ENCODE peak calls at places on chromosomes 6 and 20, in four cellular contexts. One of them, this sample, is unnamed.
A peak's percentile ranks its signal among the peaks of the same experiment; 100 is the strongest.

GRCh38 chr6:22250486-22250885 is 46.4 kb downstream of the PRL start:
- DNase-seq in HepG2: no peak
- DNase-seq in K562: no peak
- DNase-seq in H1: peak; percentile 56
- DNase-seq in this sample: no peak

GRCh38 chr6:147131728-147132127 is 72.5 kb upstream of the STXBP5 start:
- DNase-seq in HepG2: no peak
- DNase-seq in K562: peak; percentile 22
- DNase-seq in H1: no peak
- DNase-seq in this sample: no peak

GRCh38 chr6:87494761-87495422 is 22.1 kb downstream of the SLC35A1 start:
- DNase-seq in H1: no peak
- DNase-seq in HepG2: no peak
- DNase-seq in K562: no peak
- DNase-seq in this sample: no peak

GRCh38 chr6:12286381-12287132 is 3.6 kb upstream of the EDN1 start:
- DNase-seq in K562: no peak
- DNase-seq in H1: no peak
- DNase-seq in HepG2: no peak
- DNase-seq in this sample: no peak

GRCh38 chr6:166393535-166393823 is 10.7 kb upstream of the MPC1 start:
- DNase-seq in H1: no peak
- DNase-seq in HepG2: no peak
- DNase-seq in K562: no peak
- DNase-seq in this sample: no peak

GRCh38 chr20:9301129-9302072 is 213.0 kb upstream of the LAMP5 start:
- DNase-seq in H1: no peak
- DNase-seq in HepG2: peak; percentile 99
- DNase-seq in K562: no peak
- DNase-seq in this sample: no peak

GRCh38 chr6:63881791-63882190 is 246.2 kb downstream of the PHF3 start:
- DNase-seq in HepG2: no peak
- DNase-seq in K562: no peak
- DNase-seq in H1: no peak
- DNase-seq in this sample: no peak

GRCh38 chr6:54299542-54300269 is 8.5 kb upstream of the TINAG start:
- DNase-seq in K562: no peak
- DNase-seq in HepG2: no peak
- DNase-seq in H1: no peak
- DNase-seq in this sample: no peak

GRCh38 chr20:38435555-38435939 is 419 bp upstream of the SNHG17 start:
- DNase-seq in HepG2: no peak
- DNase-seq in K562: no peak
- DNase-seq in H1: no peak
- DNase-seq in this sample: no peak

GRCh38 chr6:77292564-77293546 is 170.4 kb downstream of the HTR1B start:
- DNase-seq in K562: no peak
- DNase-seq in HepG2: no peak
- DNase-seq in H1: no peak
- DNase-seq in this sample: no peak

GRCh38 chr6:71194730-71195129 is 93.9 kb upstream of the OGFRL1 start:
- DNase-seq in K562: no peak
- DNase-seq in HepG2: no peak
- DNase-seq in H1: no peak
- DNase-seq in this sample: no peak

GRCh38 chr6:144372116-144372515 is 87.0 kb downstream of the UTRN start:
- DNase-seq in H1: no peak
- DNase-seq in K562: no peak
- DNase-seq in HepG2: no peak
- DNase-seq in this sample: no peak

GRCh38 chr20:53547664-53548239 is 45.9 kb downstream of the ZNF217 start:
- DNase-seq in K562: peak; percentile 41
- DNase-seq in H1: peak; percentile 56
- DNase-seq in HepG2: peak; percentile 84
- DNase-seq in this sample: peak; percentile 21

GRCh38 chr20:60224914-60225313 is 266.7 kb downstream of the CDH26 start:
- DNase-seq in H1: peak; percentile 43
- DNase-seq in HepG2: peak; percentile 38
- DNase-seq in K562: peak; percentile 56
- DNase-seq in this sample: no peak

GRCh38 chr6:71478834-71479541 is 190.4 kb downstream of the OGFRL1 start:
- DNase-seq in K562: no peak
- DNase-seq in H1: no peak
- DNase-seq in HepG2: no peak
- DNase-seq in this sample: no peak

GRCh38 chr6:52672422-52673025 is 1.6 kb downstream of the TMEM14A start:
- DNase-seq in H1: no peak
- DNase-seq in HepG2: no peak
- DNase-seq in K562: peak; percentile 20
- DNase-seq in this sample: no peak

GRCh38 chr20:836188-836587 is 2.7 kb downstream of the FAM110A start:
- DNase-seq in H1: no peak
- DNase-seq in K562: no peak
- DNase-seq in HepG2: no peak
- DNase-seq in this sample: no peak

GRCh38 chr6:161033667-161034066 is 42.1 kb downstream of the MAP3K4 start:
- DNase-seq in H1: no peak
- DNase-seq in K562: no peak
- DNase-seq in HepG2: no peak
- DNase-seq in this sample: no peak

GRCh38 chr6:25354078-25354940 is 75.1 kb downstream of the CARMIL1 start:
- DNase-seq in K562: no peak
- DNase-seq in H1: no peak
- DNase-seq in HepG2: no peak
- DNase-seq in this sample: no peak

GRCh38 chr20:58963060-58963584 is 17.9 kb upstream of the NELFCD start:
- DNase-seq in H1: no peak
- DNase-seq in HepG2: no peak
- DNase-seq in K562: no peak
- DNase-seq in this sample: no peak

GRCh38 chr20:32522525-32522774 is 62.7 kb downstream of the NOL4L start:
- DNase-seq in H1: no peak
- DNase-seq in HepG2: no peak
- DNase-seq in K562: no peak
- DNase-seq in this sample: no peak

GRCh38 chr6:119112856-119113530 is 34.5 kb upstream of the FAM184A start:
- DNase-seq in K562: no peak
- DNase-seq in HepG2: no peak
- DNase-seq in H1: no peak
- DNase-seq in this sample: no peak

GRCh38 chr20:2299301-2299700 is 3.5 kb downstream of the TGM3 start:
- DNase-seq in HepG2: no peak
- DNase-seq in K562: no peak
- DNase-seq in H1: no peak
- DNase-seq in this sample: no peak
- TF ChIP-seq SP1 in HepG2: no peak
- TF ChIP-seq SP1 in K562: no peak
- TF ChIP-seq SP1 in H1: no peak
- TF ChIP-seq SP1 in this sample: no peak

DNA sequence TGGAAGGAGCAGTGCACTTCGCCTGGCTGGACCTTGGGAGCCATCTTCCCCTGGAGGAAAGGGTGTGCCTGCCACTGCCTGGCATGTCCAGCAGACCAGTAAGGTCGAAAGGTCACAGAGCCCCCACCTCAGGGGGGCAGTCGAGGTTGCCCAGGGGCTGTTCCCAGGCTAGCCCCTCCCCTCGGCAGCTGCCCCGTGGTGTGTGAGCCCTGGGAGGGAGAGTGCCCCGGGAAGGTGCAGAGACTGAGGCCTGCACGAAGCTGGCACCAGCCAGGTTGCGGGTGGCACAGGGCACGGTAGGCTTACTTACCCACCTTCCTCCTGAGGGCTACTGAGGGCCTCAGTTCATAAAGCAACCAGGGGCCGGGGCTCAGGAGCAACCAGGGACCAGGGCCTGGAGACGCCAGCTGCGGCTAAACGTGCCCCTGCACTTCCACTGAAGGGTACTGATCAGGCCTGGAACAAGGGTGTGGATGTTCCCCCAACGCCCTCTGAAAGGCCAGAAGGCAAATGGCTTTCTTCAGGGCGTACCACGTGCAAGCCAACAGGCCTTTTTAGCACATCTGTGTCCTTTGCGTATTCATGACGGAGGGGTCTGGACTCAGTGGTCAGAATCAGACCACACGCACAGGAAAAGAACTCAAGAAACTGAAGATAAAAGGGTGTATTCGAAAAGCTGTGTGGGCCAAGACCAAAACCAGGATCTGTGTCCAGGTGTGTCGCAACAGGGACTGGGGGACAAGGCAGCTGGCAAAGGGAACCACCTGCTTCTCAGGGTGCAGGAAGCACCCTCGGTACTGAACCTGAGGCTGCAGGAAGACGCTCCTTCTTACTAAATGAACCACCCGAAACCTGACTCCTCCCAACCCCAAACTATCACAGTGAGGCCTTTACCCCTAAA is 24.4 kb upstream of the TCFL5 start:
- DNase-seq in HepG2: no peak
- DNase-seq in H1: no peak
- DNase-seq in K562: no peak
- DNase-seq in this sample: no peak
- TF ChIP-seq HDAC2 in HepG2: no peak
- TF ChIP-seq HDAC2 in H1: no peak
- TF ChIP-seq HDAC2 in K562: no peak
- TF ChIP-seq HDAC2 in this sample: no peak

GRCh38 chr20:4016349-4017050 is 1.1 kb upstream of the RNF24 start:
- DNase-seq in K562: no peak
- DNase-seq in HepG2: no peak
- DNase-seq in H1: no peak
- DNase-seq in this sample: no peak
- H3K4me3 ChIP-seq in K562: no peak overlapping the region
- H3K4me3 ChIP-seq in HepG2: no peak overlapping the region
- H3K4me3 ChIP-seq in H1: no peak overlapping the region
- H3K4me3 ChIP-seq in this sample: no peak overlapping the region

GRCh38 chr6:137488736-137489409 is 5.3 kb downstream of the OLIG3 start:
- DNase-seq in K562: no peak
- DNase-seq in HepG2: no peak
- DNase-seq in H1: peak; percentile 84
- DNase-seq in this sample: no peak
- TF ChIP-seq SP1 in K562: no peak
- TF ChIP-seq SP1 in HepG2: no peak
- TF ChIP-seq SP1 in H1: no peak
- TF ChIP-seq SP1 in this sample: no peak

DNA sequence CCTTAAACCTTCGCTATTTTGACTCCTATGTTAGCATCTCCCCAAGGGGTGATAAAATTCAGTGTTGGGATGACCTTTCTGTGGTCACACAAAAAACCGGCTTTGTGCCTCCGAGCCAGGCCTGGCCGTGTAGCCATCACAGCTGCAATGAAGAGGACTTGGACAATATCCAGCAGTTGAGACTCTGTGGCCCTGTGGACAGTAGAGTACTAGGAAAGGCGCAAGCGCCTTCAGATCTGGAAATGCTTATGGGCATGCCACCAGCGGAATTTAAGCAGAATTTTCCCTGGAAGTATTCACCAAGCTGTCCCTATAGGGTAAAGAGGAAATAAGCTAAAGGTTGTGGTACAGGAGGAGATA is 63.3 kb upstream of the SLC2A12 start:
- DNase-seq in H1: no peak
- DNase-seq in K562: no peak
- DNase-seq in HepG2: no peak
- DNase-seq in this sample: no peak
- TF ChIP-seq HDAC2 in H1: no peak
- TF ChIP-seq HDAC2 in K562: no peak
- TF ChIP-seq HDAC2 in HepG2: no peak
- TF ChIP-seq HDAC2 in this sample: no peak

DNA sequence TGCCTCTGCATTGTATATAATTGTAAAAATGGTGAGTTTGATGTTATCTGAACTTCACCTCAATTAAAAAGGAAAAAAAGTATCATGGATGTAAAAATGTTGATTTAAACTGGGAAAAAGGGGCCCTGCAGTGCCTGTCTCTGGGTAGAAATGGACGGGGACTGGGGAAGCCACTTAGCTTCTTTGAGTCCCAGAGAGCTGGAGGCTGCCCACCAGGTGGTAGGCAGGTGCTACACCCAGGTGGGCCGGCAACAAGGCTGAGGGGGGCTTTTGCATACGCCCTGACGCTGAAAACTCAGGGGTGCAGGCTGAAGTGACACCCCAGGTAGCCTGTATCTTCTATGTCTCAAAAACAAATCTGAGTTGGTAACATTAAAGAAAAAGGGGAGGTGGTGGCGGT is 118.2 kb downstream of the SULF2 start:
- DNase-seq in HepG2: no peak
- DNase-seq in H1: no peak
- DNase-seq in K562: no peak
- DNase-seq in this sample: no peak
- H3K4me3 ChIP-seq in HepG2: no peak overlapping the region
- H3K4me3 ChIP-seq in H1: no peak overlapping the region
- H3K4me3 ChIP-seq in K562: no peak overlapping the region
- H3K4me3 ChIP-seq in this sample: no peak overlapping the region

DNA sequence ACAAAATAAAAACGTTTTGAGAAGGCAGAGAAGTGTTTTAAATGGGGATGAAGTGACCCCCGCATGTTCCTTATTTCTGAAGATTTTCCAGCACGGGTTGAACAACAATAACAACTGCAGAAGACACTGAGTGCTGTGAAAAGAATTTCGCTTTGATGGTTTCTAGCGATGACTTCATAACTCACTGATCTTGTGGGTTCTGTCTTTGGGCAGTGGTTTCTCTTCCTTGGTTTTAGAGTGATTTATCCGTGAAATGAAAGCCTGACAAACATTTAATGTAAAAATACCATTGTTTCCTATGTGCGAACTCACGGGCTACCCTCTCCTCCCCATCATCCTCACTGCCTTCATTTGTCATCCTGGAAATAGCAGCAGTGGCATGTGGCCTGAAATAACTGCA is 793.9 kb downstream of the QKI start:
- DNase-seq in HepG2: no peak
- DNase-seq in H1: no peak
- DNase-seq in K562: no peak
- DNase-seq in this sample: no peak
- TF ChIP-seq SP1 in HepG2: no peak
- TF ChIP-seq SP1 in H1: no peak
- TF ChIP-seq SP1 in K562: no peak
- TF ChIP-seq SP1 in this sample: no peak

DNA sequence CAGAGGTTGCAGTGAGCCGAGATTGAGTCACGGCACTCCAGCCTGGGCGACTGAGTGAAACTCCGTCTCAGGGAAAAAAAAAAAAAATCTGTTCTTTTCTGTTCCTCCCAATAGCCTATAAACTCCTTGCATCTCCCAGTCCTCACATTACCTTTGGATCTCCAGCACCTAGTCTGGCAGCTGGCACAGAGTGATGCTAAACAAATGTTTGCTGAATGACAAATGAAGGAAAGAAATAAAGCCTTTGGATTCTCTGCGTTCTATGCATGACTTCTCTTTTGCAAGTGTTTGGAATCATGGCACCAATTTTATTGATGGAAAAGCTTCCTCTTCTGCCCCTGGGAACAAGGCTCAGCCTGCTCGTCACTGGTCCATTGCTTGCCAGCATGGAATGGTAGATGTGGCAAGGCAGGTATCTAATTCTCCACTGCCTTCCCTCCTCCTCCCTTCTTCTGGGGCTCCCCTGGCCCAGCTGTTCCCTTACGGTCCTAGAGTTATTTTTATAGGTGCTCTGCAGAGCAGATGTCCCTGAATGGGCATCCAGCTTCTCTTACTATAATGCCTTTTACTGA is 53.6 kb upstream of the FYN start:
- DNase-seq in HepG2: no peak
- DNase-seq in H1: no peak
- DNase-seq in K562: no peak
- DNase-seq in this sample: no peak
- TF ChIP-seq HDAC2 in HepG2: no peak
- TF ChIP-seq HDAC2 in H1: no peak
- TF ChIP-seq HDAC2 in K562: no peak
- TF ChIP-seq HDAC2 in this sample: no peak